ENCODE peak calls at places on chromosome 14, in eight cellular contexts. One of them, this sample, is unnamed.
A peak's percentile ranks its signal among the peaks of the same experiment; 100 is the strongest.

GRCh38 chr14:66634876-66635275 is 126.9 kb downstream of the GPHN start:
- DNase-seq in PC-9: no peak
- DNase-seq in activated CD8-positive, alpha-beta T cell treated with anti-CD3 and anti-CD28 coated beads for 36 hours: no peak
- DNase-seq in AG08396: no peak
- DNase-seq in iris pigment epithelial cell: peak; percentile 25
- DNase-seq in activated B cell treated with CpG ODN at 0.5 μM for 24 hours: no peak
- DNase-seq in pulmonary artery endothelial cell: no peak
- DNase-seq in ACHN: peak; percentile 12
- DNase-seq in this sample: no peak

GRCh38 chr14:64952598-64953309 is 10.2 kb upstream of the GPX2 start:
- DNase-seq in iris pigment epithelial cell: peak; percentile 28
- DNase-seq in AG08396: no peak
- DNase-seq in pulmonary artery endothelial cell: no peak
- DNase-seq in activated B cell treated with CpG ODN at 0.5 μM for 24 hours: no peak
- DNase-seq in activated CD8-positive, alpha-beta T cell treated with anti-CD3 and anti-CD28 coated beads for 36 hours: peak; percentile 19
- DNase-seq in ACHN: no peak
- DNase-seq in PC-9: no peak
- DNase-seq in this sample: no peak

GRCh38 chr14:34087556-34087955 is 136.7 kb upstream of the EGLN3 start:
- DNase-seq in pulmonary artery endothelial cell: no peak
- DNase-seq in AG08396: no peak
- DNase-seq in iris pigment epithelial cell: no peak
- DNase-seq in PC-9: no peak
- DNase-seq in ACHN: no peak
- DNase-seq in activated CD8-positive, alpha-beta T cell treated with anti-CD3 and anti-CD28 coated beads for 36 hours: no peak
- DNase-seq in activated B cell treated with CpG ODN at 0.5 μM for 24 hours: no peak
- DNase-seq in this sample: no peak

GRCh38 chr14:34935552-34935951 is 47.2 kb upstream of the SRP54 start:
- DNase-seq in ACHN: no peak
- DNase-seq in activated CD8-positive, alpha-beta T cell treated with anti-CD3 and anti-CD28 coated beads for 36 hours: no peak
- DNase-seq in activated B cell treated with CpG ODN at 0.5 μM for 24 hours: no peak
- DNase-seq in iris pigment epithelial cell: no peak
- DNase-seq in PC-9: no peak
- DNase-seq in AG08396: no peak
- DNase-seq in pulmonary artery endothelial cell: no peak
- DNase-seq in this sample: no peak

GRCh38 chr14:22650960-22651521 is 6.9 kb upstream of the OR6J1 start:
- DNase-seq in ACHN: peak; percentile 34
- DNase-seq in activated CD8-positive, alpha-beta T cell treated with anti-CD3 and anti-CD28 coated beads for 36 hours: peak; percentile 46
- DNase-seq in pulmonary artery endothelial cell: no peak
- DNase-seq in activated B cell treated with CpG ODN at 0.5 μM for 24 hours: no peak
- DNase-seq in PC-9: peak; percentile 24
- DNase-seq in iris pigment epithelial cell: no peak
- DNase-seq in AG08396: no peak
- DNase-seq in this sample: no peak

GRCh38 chr14:96274122-96274910 is 18.3 kb downstream of the BDKRB1 start:
- DNase-seq in AG08396: peak; percentile 59
- DNase-seq in activated B cell treated with CpG ODN at 0.5 μM for 24 hours: no peak
- DNase-seq in pulmonary artery endothelial cell: no peak
- DNase-seq in PC-9: no peak
- DNase-seq in iris pigment epithelial cell: peak; percentile 92
- DNase-seq in activated CD8-positive, alpha-beta T cell treated with anti-CD3 and anti-CD28 coated beads for 36 hours: no peak
- DNase-seq in ACHN: no peak
- DNase-seq in this sample: no peak

GRCh38 chr14:104999361-104999760 is 13.8 kb downstream of the CLBA1 start:
- DNase-seq in ACHN: no peak
- DNase-seq in pulmonary artery endothelial cell: no peak
- DNase-seq in activated CD8-positive, alpha-beta T cell treated with anti-CD3 and anti-CD28 coated beads for 36 hours: no peak
- DNase-seq in AG08396: no peak
- DNase-seq in iris pigment epithelial cell: no peak
- DNase-seq in activated B cell treated with CpG ODN at 0.5 μM for 24 hours: no peak
- DNase-seq in PC-9: no peak
- DNase-seq in this sample: no peak

GRCh38 chr14:69528930-69529329 is 44.4 kb downstream of the PLEKHD1 start:
- DNase-seq in pulmonary artery endothelial cell: no peak
- DNase-seq in AG08396: no peak
- DNase-seq in ACHN: no peak
- DNase-seq in activated CD8-positive, alpha-beta T cell treated with anti-CD3 and anti-CD28 coated beads for 36 hours: no peak
- DNase-seq in activated B cell treated with CpG ODN at 0.5 μM for 24 hours: no peak
- DNase-seq in PC-9: no peak
- DNase-seq in iris pigment epithelial cell: no peak
- DNase-seq in this sample: no peak

GRCh38 chr14:89650077-89650978 is 233.3 kb upstream of the FOXN3 start:
- DNase-seq in activated B cell treated with CpG ODN at 0.5 μM for 24 hours: no peak
- DNase-seq in pulmonary artery endothelial cell: no peak
- DNase-seq in iris pigment epithelial cell: no peak
- DNase-seq in AG08396: no peak
- DNase-seq in activated CD8-positive, alpha-beta T cell treated with anti-CD3 and anti-CD28 coated beads for 36 hours: peak; percentile 68
- DNase-seq in ACHN: no peak
- DNase-seq in PC-9: no peak
- DNase-seq in this sample: no peak

GRCh38 chr14:92586001-92586947 is 72.7 kb downstream of the RIN3 start:
- DNase-seq in activated B cell treated with CpG ODN at 0.5 μM for 24 hours: no peak
- DNase-seq in PC-9: no peak
- DNase-seq in iris pigment epithelial cell: peak; percentile 97
- DNase-seq in AG08396: peak; percentile 64
- DNase-seq in activated CD8-positive, alpha-beta T cell treated with anti-CD3 and anti-CD28 coated beads for 36 hours: peak; percentile 64
- DNase-seq in ACHN: peak; percentile 36
- DNase-seq in pulmonary artery endothelial cell: peak; percentile 41
- DNase-seq in this sample: no peak

GRCh38 chr14:58617619-58618018 is 20.1 kb upstream of the DACT1 start:
- DNase-seq in ACHN: no peak
- DNase-seq in AG08396: no peak
- DNase-seq in activated B cell treated with CpG ODN at 0.5 μM for 24 hours: no peak
- DNase-seq in iris pigment epithelial cell: peak; percentile 47
- DNase-seq in pulmonary artery endothelial cell: no peak
- DNase-seq in activated CD8-positive, alpha-beta T cell treated with anti-CD3 and anti-CD28 coated beads for 36 hours: no peak
- DNase-seq in PC-9: no peak
- DNase-seq in this sample: no peak

GRCh38 chr14:42149609-42150261 is 543.1 kb downstream of the LRFN5 start:
- DNase-seq in PC-9: no peak
- DNase-seq in iris pigment epithelial cell: no peak
- DNase-seq in AG08396: no peak
- DNase-seq in activated CD8-positive, alpha-beta T cell treated with anti-CD3 and anti-CD28 coated beads for 36 hours: no peak
- DNase-seq in ACHN: peak; percentile 2
- DNase-seq in pulmonary artery endothelial cell: no peak
- DNase-seq in activated B cell treated with CpG ODN at 0.5 μM for 24 hours: no peak
- DNase-seq in this sample: no peak